ENCODE peak calls at places on chromosomes 3 and 15, in eight cellular contexts. P is stimulated activated CD4-positive, alpha-beta T cell treated with anti-CD3 and anti-CD28 coated beads, Interleukin-4, amount 100 ng/mL, for 1 hour; M is CD8-positive, alpha-beta memory T cell; B is activated CD8-positive, alpha-beta memory T cell treated with anti-CD3 and anti-CD28 coated beads for 48 hours; T is iPS-NIHi11; A is amygdala; L is RPMI8226; W is T-helper 2 cell. F is an unnamed sample.

GRCh38 chr3:177473184-177473583 is 275.9 kb upstream of the TBL1XR1 start:
- DNase-seq in P (no peak), M (no peak), B (no peak), T (no peak), A (no peak), L (no peak), W (no peak), F (no peak)

GRCh38 chr3:55893045-55893664 is 406.0 kb upstream of the WNT5A start:
- DNase-seq in P (no peak), M (no peak), B (no peak), T (no peak), A (no peak), L (no peak), W (no peak), F (no peak)

GRCh38 chr3:179954226-179954870 is 82.4 kb downstream of the PEX5L start:
- DNase-seq in P (no peak), M (no peak), B (no peak), T (no peak), A (no peak), L (peak), W (no peak), F (no peak)

GRCh38 chr3:138824114-138824506 is 10.6 kb downstream of the PIK3CB start:
- DNase-seq in P (no peak), M (no peak), B (no peak), T (peak), A (no peak), L (no peak), W (no peak), F (no peak)

GRCh38 chr3:119636194-119636593 is 24.2 kb downstream of the POPDC2 start:
- DNase-seq in P (no peak), M (no peak), B (no peak), T (no peak), A (no peak), L (no peak), W (no peak), F (no peak)

GRCh38 chr3:127291611-127292010 is 3.8 kb upstream of the PRR20G start:
- DNase-seq in P (no peak), M (no peak), B (no peak), T (no peak), A (no peak), L (no peak), W (no peak), F (no peak)

GRCh38 chr3:127543441-127543840 is 47.1 kb downstream of the TPRA1 start:
- DNase-seq in P (no peak), M (no peak), B (no peak), T (no peak), A (no peak), L (no peak), W (no peak), F (no peak)

GRCh38 chr3:126394977-126395321 is 240 bp downstream of the CFAP100 start:
- DNase-seq in P (no peak), M (no peak), B (no peak), T (no peak), A (no peak), L (no peak), W (no peak), F (no peak)

GRCh38 chr15:74133071-74133702 is 2.8 kb downstream of the ISLR2 start:
- DNase-seq in P (no peak), M (no peak), B (no peak), T (no peak), A (no peak), L (no peak), W (no peak), F (no peak)

GRCh38 chr15:54559405-54560064 is 581.3 kb downstream of the UNC13C start:
- DNase-seq in P (no peak), M (no peak), B (no peak), T (no peak), A (no peak), L (peak), W (no peak), F (no peak)

GRCh38 chr3:58528629-58529028 is 8.4 kb downstream of the ACOX2 start:
- DNase-seq in P (no peak), M (no peak), B (no peak), T (peak), A (no peak), L (peak), W (no peak), F (no peak)

GRCh38 chr3:171458857-171459129 is 1.4 kb downstream of the TNIK start:
- DNase-seq in P (no peak), M (no peak), B (no peak), T (peak), A (no peak), L (no peak), W (no peak), F (no peak)

GRCh38 chr3:100492810-100493140 is 356 bp downstream of the TMEM45A start:
- DNase-seq in P (no peak), M (no peak), B (no peak), T (no peak), A (no peak), L (no peak), W (no peak), F (no peak)

GRCh38 chr3:31011383-31011782 is 116.9 kb upstream of the GADL1 start:
- DNase-seq in P (no peak), M (no peak), B (no peak), T (no peak), A (no peak), L (no peak), W (no peak), F (no peak)

GRCh38 chr3:55683666-55684270 is 196.7 kb upstream of the WNT5A start:
- DNase-seq in P (no peak), M (no peak), B (no peak), T (no peak), A (no peak), L (no peak), W (no peak), F (no peak)

GRCh38 chr15:58980351-58980939 is 7.0 kb upstream of the RNF111 start:
- DNase-seq in P (no peak), M (peak), B (no peak), T (peak), A (peak), L (peak), W (no peak), F (no peak)

GRCh38 chr3:12557472-12558105 is 702 bp downstream of the MKRN2 start:
- DNase-seq in P (no peak), M (no peak), B (no peak), T (no peak), A (no peak), L (peak), W (no peak), F (no peak)

GRCh38 chr15:83208357-83208661 is 686 bp upstream of the HDGFL3 start:
- DNase-seq in P (no peak), M (no peak), B (no peak), T (peak), A (no peak), L (no peak), W (no peak), F (no peak)

GRCh38 chr15:31221936-31222515 is 104.6 kb upstream of the KLF13 start:
- DNase-seq in P (no peak), M (no peak), B (no peak), T (no peak), A (no peak), L (no peak), W (no peak), F (no peak)

GRCh38 chr3:115922681-115923347 is 299.5 kb downstream of the GAP43 start:
- DNase-seq in P (no peak), M (no peak), B (no peak), T (peak), A (no peak), L (no peak), W (no peak), F (no peak)

GRCh38 chr15:47384316-47384715 is 333.0 kb upstream of the SEMA6D start:
- DNase-seq in P (no peak), M (no peak), B (no peak), T (peak), A (no peak), L (no peak), W (no peak), F (no peak)

GRCh38 chr3:196323723-196324122 is 5.7 kb upstream of the DYNLT2B start:
- DNase-seq in P (no peak), M (no peak), B (no peak), T (peak), A (no peak), L (peak), W (no peak), F (no peak)

GRCh38 chr3:42690766-42691680 is 5.7 kb downstream of the KLHL40 start:
- DNase-seq in P (no peak), M (no peak), B (no peak), T (no peak), A (no peak), L (no peak), W (no peak), F (no peak)

GRCh38 chr15:58547628-58548307 is 116.0 kb downstream of the LIPC start:
- DNase-seq in P (no peak), M (no peak), B (no peak), T (no peak), A (no peak), L (no peak), W (no peak), F (no peak)

GRCh38 chr3:106013971-106014370 is 145.2 kb upstream of the CBLB start:
- DNase-seq in P (no peak), M (no peak), B (no peak), T (no peak), A (no peak), L (no peak), W (no peak), F (no peak)

GRCh38 chr3:188092648-188093047 is 61.3 kb upstream of the LPP start:
- DNase-seq in P (peak), M (no peak), B (no peak), T (no peak), A (no peak), L (no peak), W (no peak), F (no peak)

GRCh38 chr3:197306374-197307086 is 8.1 kb upstream of the DLG1 start:
- DNase-seq in P (no peak), M (no peak), B (no peak), T (no peak), A (no peak), L (no peak), W (no peak), F (no peak)

GRCh38 chr15:65547841-65548240 is 17.6 kb downstream of the HACD3 start:
- DNase-seq in P (no peak), M (no peak), B (no peak), T (no peak), A (no peak), L (no peak), W (no peak), F (no peak)